ENCODE peak calls at places on chromosomes 4 and X, in nine cellular contexts. H is fibroblast of mammary gland, S is pulmonary artery endothelial cell, M is endothelial cell, B is HTR-8/SVneo, E is HCEC 1CT, R is MG63, F is HuH-7.5, P is upper lobe of right lung. L is an unnamed sample.

GRCh38 chrX:49725401-49725800 is 29.6 kb upstream of the PAGE1 start:
- DNase-seq in H (no peak), S (no peak), M (no peak), B (no peak), E (no peak), R (no peak), F (no peak), P (no peak), L (no peak)

GRCh38 chrX:24498975-24499374 is 33.9 kb downstream of the PDK3 start:
- DNase-seq in H (peak; percentile 22), S (no peak), M (no peak), B (no peak), E (no peak), R (no peak), F (no peak), P (no peak), L (no peak)

GRCh38 chr4:67020079-67020807 is 525.1 kb downstream of the CENPC start:
- DNase-seq in H (no peak), S (no peak), M (no peak), B (no peak), E (no peak), R (no peak), F (no peak), P (no peak), L (no peak)

GRCh38 chrX:131609480-131609879 is 65.6 kb downstream of the OR13H1 start:
- DNase-seq in H (no peak), S (no peak), M (no peak), B (no peak), E (no peak), R (no peak), F (no peak), P (no peak), L (no peak)

GRCh38 chrX:10769165-10769564 is 148.8 kb upstream of the MID1 start:
- DNase-seq in H (peak; percentile 52), S (no peak), M (no peak), B (peak; percentile 40), E (peak; percentile 46), R (no peak), F (peak; percentile 4), P (no peak), L (no peak)

GRCh38 chr4:136763844-136764446 is 768.3 kb downstream of the PCDH18 start:
- DNase-seq in H (no peak), S (no peak), M (no peak), B (no peak), E (no peak), R (no peak), F (no peak), P (no peak), L (no peak)

GRCh38 chrX:16469870-16470269 is 180.1 kb upstream of the S100G start:
- DNase-seq in H (no peak), S (no peak), M (no peak), B (no peak), E (no peak), R (no peak), F (no peak), P (no peak), L (no peak)

GRCh38 chr4:13918110-13918509 is 290.6 kb upstream of the BOD1L1 start:
- DNase-seq in H (peak; percentile 100), S (no peak), M (no peak), B (no peak), E (peak; percentile 96), R (peak; percentile 90), F (no peak), P (no peak), L (no peak)

GRCh38 chrX:11531226-11531625 is 134.5 kb downstream of the ARHGAP6 start:
- DNase-seq in H (peak; percentile 41), S (no peak), M (no peak), B (no peak), E (peak; percentile 10), R (no peak), F (no peak), P (no peak), L (no peak)

GRCh38 chr4:43763029-43763610 is 685.5 kb downstream of the KCTD8 start:
- DNase-seq in H (peak; percentile 2), S (no peak), M (no peak), B (no peak), E (no peak), R (peak; percentile 78), F (no peak), P (no peak), L (no peak)

GRCh38 chr4:79823148-79823763 is 249.8 kb downstream of the ANTXR2 start:
- DNase-seq in H (peak; percentile 7), S (no peak), M (no peak), B (no peak), E (peak; percentile 23), R (peak; percentile 23), F (no peak), P (no peak), L (no peak)